ENCODE peak calls at places on chromosomes 12 and 14, in seven cellular contexts. D, A, Y, R, X, L and U are unnamed samples.

GRCh38 chr12:14771651-14772137 is 31.6 kb downstream of the WBP11 start:
- DNase-seq in L (no peak), D (no peak), R (no peak), A (no peak), Y (no peak), X (no peak), U (peak)

GRCh38 chr12:5554711-5555110 is 122.8 kb downstream of the NTF3 start:
- DNase-seq in L (peak), A (no peak), D (no peak), R (no peak), Y (no peak), X (no peak), U (no peak)

GRCh38 chr12:85825751-85826150 is 10.5 kb downstream of the RASSF9 start:
- DNase-seq in A (no peak), X (no peak), D (no peak), R (no peak), Y (no peak), L (peak), U (no peak)

GRCh38 chr12:128534906-128535305 is 267.9 kb downstream of the TMEM132C start:
- DNase-seq in R (no peak), D (no peak), X (no peak), A (no peak), L (peak), Y (no peak), U (no peak)

GRCh38 chr14:24806061-24806678 is 172.2 kb upstream of the GZMB start:
- DNase-seq in R (peak), Y (peak), D (peak), X (peak), A (no peak), L (peak), U (peak)

GRCh38 chr14:99654235-99655000 is 9.5 kb downstream of the HHIPL1 start:
- DNase-seq in A (no peak), D (peak), L (peak), Y (no peak), X (peak), R (peak), U (no peak)

GRCh38 chr14:93970967-93971634 is 5.3 kb downstream of the ASB2 start:
- DNase-seq in Y (no peak), X (no peak), A (no peak), D (no peak), R (no peak), L (peak), U (peak)

GRCh38 chr14:101875041-101875725 is 89.2 kb upstream of the DYNC1H1 start:
- DNase-seq in A (no peak), D (no peak), R (no peak), L (no peak), X (no peak), Y (no peak), U (no peak)

GRCh38 chr14:94123868-94124267 is 5.5 kb downstream of the IFI27L2 start:
- DNase-seq in Y (no peak), R (no peak), D (no peak), X (no peak), L (peak), A (no peak), U (no peak)

GRCh38 chr12:121825041-121825523 is 21.3 kb downstream of the SETD1B start:
- DNase-seq in L (no peak), Y (no peak), D (no peak), R (no peak), X (no peak), A (no peak), U (no peak)